ENCODE peak calls at places on chromosomes 13 and 19, in eight cellular contexts. One of them, this sample, is unnamed.

GRCh38 chr19:13835791-13836723 is 40.8 kb downstream of the ZSWIM4 start:
- DNase-seq in GM23338: no peak
- DNase-seq in OCI-LY7: peak
- DNase-seq in DMS 273 treated with DMSO at 0.1 percent for 48 hours: no peak
- DNase-seq in activated CD4-positive, alpha-beta T cell treated with anti-CD3 and anti-CD28 coated beads, Interleukin-2, amount 10 ng/mL, durations not matched to agents 7 days and 5 days: no peak
- DNase-seq in IMR-90: no peak
- DNase-seq in NCI-H774: no peak
- DNase-seq in ecto neural progenitor cell: peak
- DNase-seq in this sample: no peak

GRCh38 chr19:45195764-45196163 is 17.2 kb downstream of the BLOC1S3 start:
- DNase-seq in OCI-LY7: no peak
- DNase-seq in IMR-90: peak
- DNase-seq in DMS 273 treated with DMSO at 0.1 percent for 48 hours: no peak
- DNase-seq in GM23338: no peak
- DNase-seq in ecto neural progenitor cell: no peak
- DNase-seq in activated CD4-positive, alpha-beta T cell treated with anti-CD3 and anti-CD28 coated beads, Interleukin-2, amount 10 ng/mL, durations not matched to agents 7 days and 5 days: no peak
- DNase-seq in NCI-H774: no peak
- DNase-seq in this sample: no peak

GRCh38 chr19:4870025-4870700 is 2.7 kb upstream of the PLIN3 start:
- DNase-seq in IMR-90: peak
- DNase-seq in NCI-H774: no peak
- DNase-seq in OCI-LY7: no peak
- DNase-seq in ecto neural progenitor cell: no peak
- DNase-seq in GM23338: peak
- DNase-seq in DMS 273 treated with DMSO at 0.1 percent for 48 hours: no peak
- DNase-seq in activated CD4-positive, alpha-beta T cell treated with anti-CD3 and anti-CD28 coated beads, Interleukin-2, amount 10 ng/mL, durations not matched to agents 7 days and 5 days: no peak
- DNase-seq in this sample: peak

GRCh38 chr13:20567881-20568528 is 1.0 kb downstream of the IFT88 start:
- DNase-seq in activated CD4-positive, alpha-beta T cell treated with anti-CD3 and anti-CD28 coated beads, Interleukin-2, amount 10 ng/mL, durations not matched to agents 7 days and 5 days: no peak
- DNase-seq in OCI-LY7: no peak
- DNase-seq in DMS 273 treated with DMSO at 0.1 percent for 48 hours: no peak
- DNase-seq in IMR-90: no peak
- DNase-seq in ecto neural progenitor cell: no peak
- DNase-seq in GM23338: no peak
- DNase-seq in NCI-H774: no peak
- DNase-seq in this sample: no peak

GRCh38 chr19:31139871-31140505 is 209.2 kb downstream of the TSHZ3 start:
- DNase-seq in NCI-H774: no peak
- DNase-seq in GM23338: no peak
- DNase-seq in activated CD4-positive, alpha-beta T cell treated with anti-CD3 and anti-CD28 coated beads, Interleukin-2, amount 10 ng/mL, durations not matched to agents 7 days and 5 days: no peak
- DNase-seq in ecto neural progenitor cell: no peak
- DNase-seq in DMS 273 treated with DMSO at 0.1 percent for 48 hours: no peak
- DNase-seq in IMR-90: peak
- DNase-seq in OCI-LY7: no peak
- DNase-seq in this sample: no peak

GRCh38 chr19:49133621-49134454 is 14.5 kb downstream of the PPFIA3 start:
- DNase-seq in OCI-LY7: peak
- DNase-seq in ecto neural progenitor cell: peak
- DNase-seq in DMS 273 treated with DMSO at 0.1 percent for 48 hours: no peak
- DNase-seq in IMR-90: peak
- DNase-seq in activated CD4-positive, alpha-beta T cell treated with anti-CD3 and anti-CD28 coated beads, Interleukin-2, amount 10 ng/mL, durations not matched to agents 7 days and 5 days: peak
- DNase-seq in NCI-H774: peak
- DNase-seq in GM23338: peak
- DNase-seq in this sample: no peak

GRCh38 chr19:19347401-19347800 is 26.8 kb downstream of the MAU2 start:
- DNase-seq in ecto neural progenitor cell: no peak
- DNase-seq in DMS 273 treated with DMSO at 0.1 percent for 48 hours: no peak
- DNase-seq in GM23338: no peak
- DNase-seq in OCI-LY7: no peak
- DNase-seq in activated CD4-positive, alpha-beta T cell treated with anti-CD3 and anti-CD28 coated beads, Interleukin-2, amount 10 ng/mL, durations not matched to agents 7 days and 5 days: no peak
- DNase-seq in IMR-90: no peak
- DNase-seq in NCI-H774: no peak
- DNase-seq in this sample: no peak

GRCh38 chr13:114065926-114066774 is 66.3 kb downstream of the RASA3 start:
- DNase-seq in NCI-H774: no peak
- DNase-seq in IMR-90: no peak
- DNase-seq in activated CD4-positive, alpha-beta T cell treated with anti-CD3 and anti-CD28 coated beads, Interleukin-2, amount 10 ng/mL, durations not matched to agents 7 days and 5 days: no peak
- DNase-seq in OCI-LY7: no peak
- DNase-seq in DMS 273 treated with DMSO at 0.1 percent for 48 hours: no peak
- DNase-seq in ecto neural progenitor cell: no peak
- DNase-seq in GM23338: no peak
- DNase-seq in this sample: peak

GRCh38 chr13:114230117-114230516 is 4.6 kb upstream of the CDC16 start:
- DNase-seq in ecto neural progenitor cell: peak
- DNase-seq in OCI-LY7: no peak
- DNase-seq in activated CD4-positive, alpha-beta T cell treated with anti-CD3 and anti-CD28 coated beads, Interleukin-2, amount 10 ng/mL, durations not matched to agents 7 days and 5 days: no peak
- DNase-seq in NCI-H774: no peak
- DNase-seq in IMR-90: peak
- DNase-seq in GM23338: peak
- DNase-seq in DMS 273 treated with DMSO at 0.1 percent for 48 hours: no peak
- DNase-seq in this sample: no peak

GRCh38 chr19:7191946-7192691 is 102.1 kb downstream of the INSR start:
- DNase-seq in activated CD4-positive, alpha-beta T cell treated with anti-CD3 and anti-CD28 coated beads, Interleukin-2, amount 10 ng/mL, durations not matched to agents 7 days and 5 days: peak
- DNase-seq in GM23338: no peak
- DNase-seq in NCI-H774: no peak
- DNase-seq in ecto neural progenitor cell: no peak
- DNase-seq in OCI-LY7: no peak
- DNase-seq in IMR-90: no peak
- DNase-seq in DMS 273 treated with DMSO at 0.1 percent for 48 hours: no peak
- DNase-seq in this sample: peak

This sample was measured in RPMI8226.